ENCODE peak calls at places on chromosome 15, in four cellular contexts. Z is AG08396, L is DMS53, Q is NCI-H1092 treated with DMSO at 0.1 percent for 48 hours. E is an unnamed sample.
A peak's percentile ranks its signal among the peaks of the same experiment; 100 is the strongest.

GRCh38 chr15:90838066-90838465 is 30.3 kb upstream of the FURIN start:
- DNase-seq in Z (no peak), L (no peak), Q (no peak), E (no peak)

GRCh38 chr15:74036271-74037170 is 42.0 kb downstream of the PML start:
- DNase-seq in Z (peak; percentile 82), L (peak; percentile 78), Q (peak; percentile 21), E (peak; percentile 41)

GRCh38 chr15:78644979-78645378 is 4.0 kb upstream of the CHRNB4 start:
- DNase-seq in Z (no peak), L (no peak), Q (no peak), E (no peak)

GRCh38 chr15:77030928-77031375 is 36.0 kb downstream of the PSTPIP1 start:
- DNase-seq in Z (no peak), L (no peak), Q (no peak), E (no peak)

GRCh38 chr15:29442532-29442931 is 172.9 kb upstream of the NSMCE3 start:
- DNase-seq in Z (no peak), L (no peak), Q (no peak), E (no peak)

GRCh38 chr15:66323312-66323928 is 30.1 kb downstream of the DIS3L start:
- DNase-seq in Z (no peak), L (no peak), Q (no peak), E (no peak)

GRCh38 chr15:39468828-39469227 is 112.1 kb upstream of the THBS1 start:
- DNase-seq in Z (no peak), L (no peak), Q (no peak), E (no peak)

GRCh38 chr15:75027551-75027950 is 4.2 kb downstream of the PPCDC start:
- DNase-seq in Z (no peak), L (no peak), Q (no peak), E (no peak)

GRCh38 chr15:95448531-95449210 is 881.8 kb upstream of the NR2F2 start:
- DNase-seq in Z (no peak), L (no peak), Q (no peak), E (no peak)

GRCh38 chr15:84917452-84917851 is 33.0 kb downstream of the SLC28A1 start:
- DNase-seq in Z (no peak), L (no peak), Q (no peak), E (no peak)

GRCh38 chr15:43186003-43186353 is 775 bp downstream of the CCNDBP1 start:
- DNase-seq in Z (no peak), L (peak; percentile 68), Q (no peak), E (peak; percentile 76)

GRCh38 chr15:83472151-83472550 is 25.0 kb downstream of the SH3GL3 start:
- DNase-seq in Z (no peak), L (no peak), Q (no peak), E (no peak)

E was measured in NCI-H69.